ENCODE peak calls at places on chromosomes 5 and 9, in eight cellular contexts. Q, A, P, F, T, Z, U and H are unnamed samples.

GRCh38 chr5:40960027-40960426 is 50.7 kb downstream of the C7 start:
- DNase-seq in P (no peak), F (no peak), A (no peak), Q (no peak), U (no peak), T (no peak), Z (no peak), H (no peak)

GRCh38 chr5:55172937-55173695 is at the start of gene CDC20B:
- DNase-seq in P (peak; percentile 59), A (no peak), Q (peak; percentile 82), F (no peak), T (peak; percentile 78), Z (peak; percentile 74), U (peak; percentile 83), H (peak; percentile 84)

GRCh38 chr9:115216873-115217272 is 98.9 kb upstream of the TNC start:
- DNase-seq in U (no peak), P (no peak), F (no peak), Z (no peak), Q (no peak), T (no peak), A (no peak), H (no peak)

GRCh38 chr5:139108056-139108811 is 89.9 kb downstream of the SIL1 start:
- DNase-seq in U (no peak), A (no peak), T (no peak), P (no peak), Z (peak; percentile 64), F (no peak), Q (no peak), H (no peak)

GRCh38 chr5:172450861-172451695 is 3.2 kb downstream of the SH3PXD2B start:
- DNase-seq in T (peak; percentile 63), A (no peak), Q (peak; percentile 54), Z (no peak), F (no peak), P (peak; percentile 34), U (peak; percentile 51), H (no peak)

GRCh38 chr5:32312194-32312681 is 501 bp downstream of the MTMR12 start:
- DNase-seq in Q (peak; percentile 56), P (peak; percentile 51), F (no peak), T (peak; percentile 83), U (peak; percentile 64), A (no peak), Z (peak; percentile 77), H (peak; percentile 49)

GRCh38 chr5:173143567-173143966 is 764 bp upstream of the BNIP1 start:
- DNase-seq in Z (no peak), U (no peak), T (no peak), F (no peak), A (no peak), Q (no peak), P (no peak), H (no peak)

GRCh38 chr9:136901516-136902258 is 15.4 kb downstream of the TRAF2 start:
- DNase-seq in F (peak; percentile 89), U (peak; percentile 84), A (peak; percentile 68), P (peak; percentile 73), T (peak; percentile 84), Z (peak; percentile 65), Q (no peak), H (no peak)

GRCh38 chr5:178449163-178450060 is 140.8 kb downstream of the COL23A1 start:
- DNase-seq in F (no peak), Q (no peak), T (peak; percentile 21), P (no peak), U (no peak), A (no peak), Z (no peak), H (no peak)

GRCh38 chr5:58116346-58116745 is 343.5 kb downstream of the PLK2 start:
- DNase-seq in Z (no peak), U (no peak), T (no peak), Q (no peak), A (no peak), F (no peak), P (no peak), H (no peak)

GRCh38 chr5:177431317-177432142 is 5.1 kb downstream of the GRK6 start:
- DNase-seq in P (peak; percentile 73), U (peak; percentile 92), T (peak; percentile 94), Z (no peak), Q (no peak), A (no peak), F (no peak), H (peak; percentile 56)

GRCh38 chr9:129547063-129547462 is 73.8 kb downstream of the C9orf50 start:
- DNase-seq in F (no peak), Q (no peak), T (no peak), A (no peak), P (no peak), Z (no peak), U (no peak), H (no peak)

GRCh38 chr5:32346869-32347268 is 34.1 kb upstream of the MTMR12 start:
- DNase-seq in U (no peak), Q (no peak), F (no peak), P (no peak), A (no peak), Z (no peak), T (no peak), H (no peak)

GRCh38 chr9:128004011-128004604 is 23.3 kb upstream of the EEIG1 start:
- DNase-seq in Z (no peak), F (no peak), A (no peak), P (no peak), T (no peak), Q (no peak), U (no peak), H (no peak)

GRCh38 chr5:145856285-145856818 is 16.5 kb downstream of the GRXCR2 start:
- DNase-seq in F (no peak), T (peak; percentile 55), U (peak; percentile 57), P (no peak), A (no peak), Z (peak; percentile 25), Q (peak; percentile 67), H (no peak)

GRCh38 chr5:145859451-145859850 is 13.4 kb downstream of the GRXCR2 start:
- DNase-seq in Z (no peak), Q (no peak), P (no peak), A (no peak), U (no peak), T (no peak), F (no peak), H (no peak)

GRCh38 chr5:145855842-145856267 is 17.0 kb downstream of the GRXCR2 start:
- DNase-seq in U (no peak), P (no peak), Q (no peak), Z (no peak), A (no peak), T (no peak), F (no peak), H (no peak)

GRCh38 chr5:145859897-145860296 is 12.9 kb downstream of the GRXCR2 start:
- DNase-seq in Q (no peak), U (no peak), F (no peak), A (no peak), P (no peak), Z (no peak), T (no peak), H (no peak)

DNA sequence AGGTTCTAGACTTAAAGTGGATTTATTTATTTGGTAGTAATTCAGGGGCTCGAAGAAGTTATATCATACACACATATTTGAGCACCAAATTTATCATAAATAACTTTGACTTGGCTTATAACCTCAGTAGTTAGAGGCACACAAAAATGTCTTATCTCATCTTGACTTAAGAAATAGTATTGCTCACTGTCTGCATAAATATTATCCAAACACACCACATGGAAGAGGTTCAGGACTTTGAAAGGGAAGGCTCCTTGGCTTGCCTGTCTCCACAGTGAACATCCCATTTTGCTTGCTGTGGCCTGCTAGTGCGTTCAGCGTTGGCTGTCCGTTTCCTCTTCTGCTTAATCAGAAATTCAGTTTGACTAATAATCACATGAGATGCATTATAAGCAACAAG is 13.9 kb downstream of the GRXCR2 start:
- DNase-seq in T (no peak), F (no peak), A (no peak), Z (no peak), P (no peak), U (no peak), Q (no peak), H (no peak)
- TF ChIP-seq CTCF in T (no peak), F (no peak), A (no peak), Z (no peak), P (no peak), U (no peak), Q (no peak), H (no peak)

DNA sequence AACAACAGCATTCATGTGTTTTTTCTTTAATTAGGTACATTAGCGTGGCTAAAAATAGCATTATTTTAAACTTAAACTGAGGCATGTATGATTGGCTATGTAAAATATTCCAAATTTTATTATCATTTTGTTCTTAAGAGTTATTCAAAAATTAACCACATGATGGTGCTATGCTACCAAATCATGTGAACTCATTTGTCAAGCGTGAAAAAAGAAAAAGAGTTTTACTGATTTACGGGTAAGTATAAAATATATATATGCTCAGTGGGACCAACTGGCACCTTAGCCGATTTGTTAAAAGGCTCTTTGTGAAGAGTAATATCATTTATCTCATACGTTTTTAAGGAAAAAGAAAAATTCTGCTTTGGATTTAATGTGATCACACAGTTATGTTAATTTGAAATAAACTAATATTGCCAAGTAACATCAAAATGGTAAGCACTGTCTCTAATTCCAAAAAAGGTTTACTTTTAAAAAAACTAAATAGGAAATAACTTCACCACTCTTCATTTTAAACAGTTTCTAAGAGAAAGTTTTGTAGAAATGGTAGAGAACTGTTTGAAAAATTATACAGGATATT is 1042.3 kb downstream of the CDH12 start:
- DNase-seq in U (no peak), F (no peak), Q (no peak), P (no peak), A (no peak), Z (no peak), T (no peak), H (no peak)
- TF ChIP-seq CTCF in U (peak; percentile 32), F (peak; percentile 73), Q (peak; percentile 85), P (no peak), A (peak; percentile 21), Z (peak; percentile 34), T (peak; percentile 18), H (no peak)

DNA sequence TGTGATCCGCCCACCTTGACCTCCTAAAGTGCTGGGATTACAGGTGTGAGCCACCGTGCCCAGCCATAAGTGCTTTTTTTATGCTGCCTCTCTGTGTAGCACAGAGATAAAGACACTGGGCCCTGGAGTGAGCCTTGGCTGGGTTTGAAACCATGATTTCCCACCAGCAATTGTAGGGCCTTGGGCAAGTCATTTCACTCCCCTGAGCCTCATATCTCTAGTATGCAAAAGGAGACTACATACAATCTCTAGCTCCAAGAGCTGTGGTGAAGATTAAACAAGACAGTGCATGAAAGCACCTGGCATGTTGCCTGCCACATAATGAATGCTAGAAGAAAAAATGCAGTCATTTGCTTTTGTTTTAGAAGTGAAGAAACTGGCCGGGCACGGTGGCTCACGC is 3.9 kb downstream of the FABP6 start:
- DNase-seq in Q (no peak), T (no peak), Z (no peak), U (no peak), P (no peak), A (no peak), F (peak; percentile 84), H (no peak)
- TF ChIP-seq CTCF in Q (no peak), T (no peak), Z (no peak), U (no peak), P (no peak), A (no peak), F (no peak), H (no peak)

DNA sequence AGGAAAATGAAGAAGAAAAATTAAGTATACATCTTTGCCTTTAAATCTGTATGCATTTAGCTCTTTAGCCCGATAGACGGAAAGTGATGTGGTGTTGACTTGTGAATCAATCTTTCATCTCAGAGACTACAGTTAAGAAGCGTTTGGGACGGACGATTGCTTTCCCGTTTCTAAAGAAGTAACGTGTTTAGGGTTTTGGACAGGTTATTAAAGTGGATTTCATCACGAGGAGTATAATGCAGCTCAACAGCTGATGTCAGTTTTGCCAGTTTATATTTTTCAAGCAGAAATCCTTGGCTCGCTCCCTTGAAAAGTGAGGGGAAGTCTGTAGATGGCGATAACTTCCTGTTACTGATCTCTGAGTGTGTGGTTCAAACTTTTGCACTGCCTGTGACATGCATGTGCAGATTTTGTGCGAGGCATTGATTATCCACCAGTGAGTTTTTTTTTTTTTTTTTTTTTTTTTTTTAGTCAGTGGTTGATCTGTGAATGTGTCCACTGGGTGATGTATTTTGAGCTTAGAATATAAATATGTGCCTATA is 1.1 kb downstream of the ADCY2 start:
- DNase-seq in A (no peak), F (no peak), P (no peak), U (no peak), Z (no peak), T (no peak), Q (no peak), H (no peak)
- TF ChIP-seq CTCF in A (no peak), F (peak; percentile 6), P (no peak), U (no peak), Z (no peak), T (no peak), Q (no peak), H (no peak)